ENCODE peak calls at places on chromosomes 4 and X, in nine cellular contexts. One of them, this sample, is unnamed. For H3K9me3 and H3K4me1, the result is how much of the 10 kb centered on the place peaks cover.

GRCh38 chrX:132491191-132491590 is 2.4 kb upstream of the MBNL3 start:
- DNase-seq in esophagus muscularis mucosa: no peak
- DNase-seq in HAP-1: no peak
- DNase-seq in lung: no peak
- DNase-seq in Peyer's patch: peak
- DNase-seq in thoracic aorta: no peak
- DNase-seq in tibial artery: no peak
- DNase-seq in neural progenitor cell: no peak
- DNase-seq in aorta: no peak
- DNase-seq in this sample: peak

GRCh38 chr4:106034751-106035150 is 139.5 kb downstream of the NPNT start:
- DNase-seq in aorta: no peak
- DNase-seq in neural progenitor cell: no peak
- DNase-seq in lung: no peak
- DNase-seq in thoracic aorta: no peak
- DNase-seq in tibial artery: no peak
- DNase-seq in Peyer's patch: no peak
- DNase-seq in esophagus muscularis mucosa: no peak
- DNase-seq in HAP-1: no peak
- DNase-seq in this sample: no peak

GRCh38 chrX:51459125-51459524 is 37.3 kb downstream of the NUDT11 start:
- DNase-seq in tibial artery: no peak
- DNase-seq in lung: no peak
- DNase-seq in aorta: no peak
- DNase-seq in HAP-1: peak
- DNase-seq in esophagus muscularis mucosa: no peak
- DNase-seq in Peyer's patch: no peak
- DNase-seq in neural progenitor cell: peak
- DNase-seq in thoracic aorta: no peak
- DNase-seq in this sample: peak

GRCh38 chrX:148609766-148610698 is 109.6 kb downstream of the AFF2 start:
- DNase-seq in HAP-1: peak
- DNase-seq in Peyer's patch: no peak
- DNase-seq in lung: no peak
- DNase-seq in aorta: no peak
- DNase-seq in tibial artery: no peak
- DNase-seq in thoracic aorta: no peak
- DNase-seq in neural progenitor cell: peak
- DNase-seq in esophagus muscularis mucosa: no peak
- DNase-seq in this sample: no peak

GRCh38 chr4:169103966-169104412 is 93.9 kb upstream of the CBR4 start:
- DNase-seq in thoracic aorta: no peak
- DNase-seq in HAP-1: peak
- DNase-seq in Peyer's patch: no peak
- DNase-seq in esophagus muscularis mucosa: no peak
- DNase-seq in aorta: no peak
- DNase-seq in lung: no peak
- DNase-seq in neural progenitor cell: peak
- DNase-seq in tibial artery: no peak
- DNase-seq in this sample: no peak

GRCh38 chrX:152635941-152636340 is 1.8 kb upstream of the GABRQ start:
- DNase-seq in thoracic aorta: no peak
- DNase-seq in tibial artery: no peak
- DNase-seq in aorta: no peak
- DNase-seq in Peyer's patch: no peak
- DNase-seq in lung: no peak
- DNase-seq in neural progenitor cell: peak
- DNase-seq in esophagus muscularis mucosa: no peak
- DNase-seq in HAP-1: peak
- DNase-seq in this sample: no peak

GRCh38 chr4:4667643-4668081 is 125.8 kb upstream of the STX18 start:
- DNase-seq in aorta: no peak
- DNase-seq in HAP-1: peak
- DNase-seq in lung: no peak
- DNase-seq in neural progenitor cell: peak
- DNase-seq in esophagus muscularis mucosa: no peak
- DNase-seq in tibial artery: no peak
- DNase-seq in Peyer's patch: no peak
- DNase-seq in thoracic aorta: no peak
- DNase-seq in this sample: no peak

GRCh38 chr4:76854858-76855257 is 43.1 kb downstream of the SOWAHB start:
- DNase-seq in HAP-1: no peak
- DNase-seq in aorta: no peak
- DNase-seq in lung: no peak
- DNase-seq in thoracic aorta: no peak
- DNase-seq in tibial artery: no peak
- DNase-seq in neural progenitor cell: no peak
- DNase-seq in esophagus muscularis mucosa: no peak
- DNase-seq in Peyer's patch: no peak
- DNase-seq in this sample: no peak

GRCh38 chrX:38891641-38892413 is 90.6 kb downstream of the MID1IP1 start:
- DNase-seq in lung: no peak
- DNase-seq in Peyer's patch: no peak
- DNase-seq in aorta: no peak
- DNase-seq in thoracic aorta: no peak
- DNase-seq in neural progenitor cell: no peak
- DNase-seq in esophagus muscularis mucosa: no peak
- DNase-seq in HAP-1: peak
- DNase-seq in tibial artery: no peak
- DNase-seq in this sample: peak

GRCh38 chr4:103098746-103099421 is 750 bp downstream of the BDH2 start:
- DNase-seq in HAP-1: no peak
- DNase-seq in aorta: no peak
- DNase-seq in Peyer's patch: no peak
- DNase-seq in esophagus muscularis mucosa: no peak
- DNase-seq in lung: no peak
- DNase-seq in thoracic aorta: no peak
- DNase-seq in neural progenitor cell: no peak
- DNase-seq in tibial artery: no peak
- DNase-seq in this sample: no peak

GRCh38 chr4:152828122-152828521 is 48.4 kb downstream of the ARFIP1 start:
- DNase-seq in tibial artery: no peak
- DNase-seq in neural progenitor cell: no peak
- DNase-seq in esophagus muscularis mucosa: no peak
- DNase-seq in thoracic aorta: no peak
- DNase-seq in Peyer's patch: no peak
- DNase-seq in HAP-1: no peak
- DNase-seq in aorta: no peak
- DNase-seq in lung: no peak
- DNase-seq in this sample: no peak

GRCh38 chr4:105453550-105454201 is 20.2 kb downstream of the PPA2 start:
- DNase-seq in tibial artery: no peak
- DNase-seq in aorta: no peak
- DNase-seq in lung: no peak
- DNase-seq in HAP-1: no peak
- DNase-seq in Peyer's patch: no peak
- DNase-seq in esophagus muscularis mucosa: no peak
- DNase-seq in thoracic aorta: no peak
- DNase-seq in neural progenitor cell: no peak
- DNase-seq in this sample: no peak

GRCh38 chr4:90745176-90745575 is 618.0 kb downstream of the CCSER1 start:
- DNase-seq in esophagus muscularis mucosa: no peak
- DNase-seq in Peyer's patch: no peak
- DNase-seq in neural progenitor cell: no peak
- DNase-seq in aorta: no peak
- DNase-seq in thoracic aorta: no peak
- DNase-seq in tibial artery: no peak
- DNase-seq in HAP-1: no peak
- DNase-seq in lung: no peak
- DNase-seq in this sample: no peak

GRCh38 chrX:139203681-139204575 is 326.6 kb upstream of the F9 start:
- DNase-seq in tibial artery: no peak
- DNase-seq in lung: no peak
- DNase-seq in esophagus muscularis mucosa: no peak
- DNase-seq in neural progenitor cell: peak
- DNase-seq in aorta: peak
- DNase-seq in thoracic aorta: no peak
- DNase-seq in Peyer's patch: no peak
- DNase-seq in HAP-1: peak
- DNase-seq in this sample: no peak

GRCh38 chr4:141390527-141391046 is 169.9 kb downstream of the ZNF330 start:
- DNase-seq in lung: no peak
- DNase-seq in esophagus muscularis mucosa: no peak
- DNase-seq in thoracic aorta: no peak
- DNase-seq in Peyer's patch: no peak
- DNase-seq in HAP-1: no peak
- DNase-seq in neural progenitor cell: no peak
- DNase-seq in tibial artery: no peak
- DNase-seq in aorta: no peak
- DNase-seq in this sample: no peak

GRCh38 chr4:6437682-6438264 is 34.6 kb downstream of the PPP2R2C start:
- DNase-seq in neural progenitor cell: no peak
- DNase-seq in tibial artery: no peak
- DNase-seq in thoracic aorta: no peak
- DNase-seq in HAP-1: no peak
- DNase-seq in esophagus muscularis mucosa: no peak
- DNase-seq in lung: no peak
- DNase-seq in aorta: peak
- DNase-seq in Peyer's patch: no peak
- DNase-seq in this sample: no peak

GRCh38 chr4:576991-577498 is 950 bp upstream of the TMEM271 start:
- DNase-seq in tibial artery: no peak
- DNase-seq in lung: no peak
- DNase-seq in aorta: no peak
- DNase-seq in thoracic aorta: no peak
- DNase-seq in esophagus muscularis mucosa: no peak
- DNase-seq in HAP-1: peak
- DNase-seq in Peyer's patch: no peak
- DNase-seq in neural progenitor cell: peak
- DNase-seq in this sample: no peak
- H3K9me3 ChIP-seq in tibial artery: under half
- H3K9me3 ChIP-seq in lung: under half
- H3K9me3 ChIP-seq in aorta: under half
- H3K9me3 ChIP-seq in thoracic aorta: under half
- H3K9me3 ChIP-seq in esophagus muscularis mucosa: under half
- H3K9me3 ChIP-seq in HAP-1: under half
- H3K9me3 ChIP-seq in Peyer's patch: under half
- H3K9me3 ChIP-seq in neural progenitor cell: under half
- H3K9me3 ChIP-seq in this sample: under half

DNA sequence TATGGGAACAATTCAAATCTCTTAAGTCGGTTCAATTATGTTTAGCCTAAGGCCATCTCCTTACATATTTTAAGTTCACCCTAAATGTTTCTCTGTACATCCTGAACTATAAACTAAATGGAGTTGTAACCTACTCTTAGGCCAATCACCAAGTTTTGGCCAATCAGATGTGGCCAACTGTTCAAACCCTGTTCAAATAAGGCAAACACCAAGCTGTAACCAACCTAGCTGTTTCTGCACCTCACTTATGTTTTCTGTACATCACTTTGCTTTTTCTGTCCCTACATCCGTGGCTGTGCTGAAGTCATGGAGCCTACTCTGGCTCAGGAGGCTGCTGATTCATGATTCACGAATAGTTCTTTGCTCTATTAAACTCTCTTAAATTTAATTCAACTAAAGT is 165.3 kb downstream of the GASK1B start:
- DNase-seq in lung: no peak
- DNase-seq in aorta: no peak
- DNase-seq in Peyer's patch: no peak
- DNase-seq in thoracic aorta: no peak
- DNase-seq in esophagus muscularis mucosa: no peak
- DNase-seq in HAP-1: no peak
- DNase-seq in neural progenitor cell: no peak
- DNase-seq in tibial artery: no peak
- DNase-seq in this sample: no peak
- H3K4me1 ChIP-seq in lung: under half
- H3K4me1 ChIP-seq in aorta: under half
- H3K4me1 ChIP-seq in Peyer's patch: under half
- H3K4me1 ChIP-seq in thoracic aorta: under half
- H3K4me1 ChIP-seq in esophagus muscularis mucosa: under half
- H3K4me1 ChIP-seq in HAP-1: under half
- H3K4me1 ChIP-seq in neural progenitor cell: under half
- H3K4me1 ChIP-seq in tibial artery: under half
- H3K4me1 ChIP-seq in this sample: under half

GRCh38 chrX:66074920-66075879 is 35.3 kb upstream of the VSIG4 start:
- DNase-seq in thoracic aorta: no peak
- DNase-seq in neural progenitor cell: no peak
- DNase-seq in esophagus muscularis mucosa: no peak
- DNase-seq in tibial artery: peak
- DNase-seq in Peyer's patch: peak
- DNase-seq in lung: no peak
- DNase-seq in HAP-1: no peak
- DNase-seq in aorta: peak
- DNase-seq in this sample: no peak
- H3K4me3 ChIP-seq in thoracic aorta: peak
- H3K4me3 ChIP-seq in neural progenitor cell: no peak
- H3K4me3 ChIP-seq in esophagus muscularis mucosa: no peak
- H3K4me3 ChIP-seq in tibial artery: no peak
- H3K4me3 ChIP-seq in Peyer's patch: no peak
- H3K4me3 ChIP-seq in lung: no peak
- H3K4me3 ChIP-seq in HAP-1: no peak
- H3K4me3 ChIP-seq in aorta: no peak
- H3K4me3 ChIP-seq in this sample: peak

GRCh38 chr4:138935-139334 is 14.6 kb downstream of the ZNF718 start:
- DNase-seq in tibial artery: no peak
- DNase-seq in aorta: no peak
- DNase-seq in neural progenitor cell: no peak
- DNase-seq in HAP-1: no peak
- DNase-seq in lung: no peak
- DNase-seq in esophagus muscularis mucosa: no peak
- DNase-seq in thoracic aorta: no peak
- DNase-seq in Peyer's patch: no peak
- DNase-seq in this sample: no peak

GRCh38 chr4:139691-140090 is 15.4 kb downstream of the ZNF718 start:
- DNase-seq in lung: no peak
- DNase-seq in aorta: no peak
- DNase-seq in esophagus muscularis mucosa: no peak
- DNase-seq in neural progenitor cell: no peak
- DNase-seq in HAP-1: no peak
- DNase-seq in thoracic aorta: no peak
- DNase-seq in Peyer's patch: no peak
- DNase-seq in tibial artery: no peak
- DNase-seq in this sample: no peak
- H3K9me3 ChIP-seq in lung: under half
- H3K9me3 ChIP-seq in aorta: under half
- H3K9me3 ChIP-seq in esophagus muscularis mucosa: under half
- H3K9me3 ChIP-seq in neural progenitor cell: under half
- H3K9me3 ChIP-seq in HAP-1: under half
- H3K9me3 ChIP-seq in thoracic aorta: half or more
- H3K9me3 ChIP-seq in Peyer's patch: under half
- H3K9me3 ChIP-seq in tibial artery: half or more
- H3K9me3 ChIP-seq in this sample: half or more

DNA sequence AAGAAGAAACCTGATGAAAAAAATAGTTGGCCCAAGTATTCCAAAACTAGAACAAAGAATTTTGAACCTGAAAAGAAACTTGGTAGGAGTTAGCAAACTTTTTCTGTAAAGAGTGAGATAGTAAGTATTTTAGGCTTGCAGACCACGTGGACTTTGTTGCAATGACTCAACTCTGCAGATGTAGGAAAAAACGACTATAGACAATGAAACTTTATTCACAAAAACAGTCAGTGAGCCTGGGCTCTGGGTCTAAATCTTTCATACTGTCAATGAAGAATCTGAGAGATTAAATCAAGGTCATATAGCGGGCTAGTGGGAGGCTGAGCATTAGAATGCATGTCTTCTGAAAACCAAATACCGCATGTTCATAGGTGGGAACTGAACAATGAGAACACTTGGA is 23.0 kb downstream of the SH3D19 start:
- DNase-seq in thoracic aorta: no peak
- DNase-seq in lung: no peak
- DNase-seq in HAP-1: no peak
- DNase-seq in tibial artery: no peak
- DNase-seq in Peyer's patch: no peak
- DNase-seq in aorta: no peak
- DNase-seq in neural progenitor cell: no peak
- DNase-seq in esophagus muscularis mucosa: peak
- DNase-seq in this sample: no peak
- H3K4me1 ChIP-seq in thoracic aorta: under half
- H3K4me1 ChIP-seq in lung: under half
- H3K4me1 ChIP-seq in HAP-1: under half
- H3K4me1 ChIP-seq in tibial artery: under half
- H3K4me1 ChIP-seq in Peyer's patch: under half
- H3K4me1 ChIP-seq in aorta: under half
- H3K4me1 ChIP-seq in neural progenitor cell: under half
- H3K4me1 ChIP-seq in esophagus muscularis mucosa: under half
- H3K4me1 ChIP-seq in this sample: under half

This sample was measured in naive thymus-derived CD4-positive, alpha-beta T cell.